ENCODE peak calls at places on chromosomes 6 and 20, in ten cellular contexts. One of them, this sample, is unnamed.

GRCh38 chr6:134480593-134480992 is 162.7 kb upstream of the SGK1 start:
- DNase-seq in body of pancreas: peak
- DNase-seq in endothelial cell: no peak
- DNase-seq in H9: no peak
- DNase-seq in tibial nerve: no peak
- DNase-seq in WTC11: no peak
- DNase-seq in B cell: no peak
- DNase-seq in HFFc6: no peak
- DNase-seq in upper lobe of right lung: no peak
- DNase-seq in lung: no peak
- DNase-seq in this sample: no peak

GRCh38 chr6:148793721-148794120 is 46.9 kb downstream of the UST start:
- DNase-seq in lung: no peak
- DNase-seq in endothelial cell: no peak
- DNase-seq in B cell: no peak
- DNase-seq in body of pancreas: no peak
- DNase-seq in H9: no peak
- DNase-seq in WTC11: no peak
- DNase-seq in HFFc6: no peak
- DNase-seq in tibial nerve: no peak
- DNase-seq in upper lobe of right lung: no peak
- DNase-seq in this sample: no peak

GRCh38 chr6:16742116-16742515 is 19.1 kb downstream of the ATXN1 start:
- DNase-seq in upper lobe of right lung: no peak
- DNase-seq in tibial nerve: no peak
- DNase-seq in H9: no peak
- DNase-seq in B cell: no peak
- DNase-seq in lung: no peak
- DNase-seq in WTC11: no peak
- DNase-seq in endothelial cell: no peak
- DNase-seq in body of pancreas: no peak
- DNase-seq in HFFc6: no peak
- DNase-seq in this sample: no peak

GRCh38 chr20:38134427-38135281 is 30.4 kb downstream of the TGM2 start:
- DNase-seq in body of pancreas: no peak
- DNase-seq in lung: no peak
- DNase-seq in WTC11: peak
- DNase-seq in B cell: no peak
- DNase-seq in HFFc6: peak
- DNase-seq in endothelial cell: peak
- DNase-seq in tibial nerve: no peak
- DNase-seq in H9: no peak
- DNase-seq in upper lobe of right lung: peak
- DNase-seq in this sample: peak

GRCh38 chr6:130132286-130132701 is 90.5 kb downstream of the SAMD3 start:
- DNase-seq in lung: no peak
- DNase-seq in H9: no peak
- DNase-seq in HFFc6: no peak
- DNase-seq in WTC11: no peak
- DNase-seq in tibial nerve: no peak
- DNase-seq in body of pancreas: no peak
- DNase-seq in endothelial cell: no peak
- DNase-seq in B cell: peak
- DNase-seq in upper lobe of right lung: no peak
- DNase-seq in this sample: no peak

GRCh38 chr6:13135152-13135551 is 193.2 kb downstream of the TBC1D7 start:
- DNase-seq in body of pancreas: no peak
- DNase-seq in H9: no peak
- DNase-seq in lung: no peak
- DNase-seq in endothelial cell: no peak
- DNase-seq in tibial nerve: no peak
- DNase-seq in HFFc6: no peak
- DNase-seq in WTC11: no peak
- DNase-seq in upper lobe of right lung: no peak
- DNase-seq in B cell: no peak
- DNase-seq in this sample: no peak

GRCh38 chr6:131792091-131792496 is 15.7 kb upstream of the ENPP1 start:
- DNase-seq in B cell: no peak
- DNase-seq in WTC11: no peak
- DNase-seq in body of pancreas: no peak
- DNase-seq in tibial nerve: no peak
- DNase-seq in HFFc6: peak
- DNase-seq in lung: no peak
- DNase-seq in H9: peak
- DNase-seq in endothelial cell: no peak
- DNase-seq in upper lobe of right lung: no peak
- DNase-seq in this sample: no peak

GRCh38 chr6:14476793-14477531 is 359.4 kb downstream of the CD83 start:
- DNase-seq in lung: no peak
- DNase-seq in tibial nerve: peak
- DNase-seq in body of pancreas: peak
- DNase-seq in WTC11: no peak
- DNase-seq in H9: no peak
- DNase-seq in HFFc6: peak
- DNase-seq in upper lobe of right lung: no peak
- DNase-seq in B cell: no peak
- DNase-seq in endothelial cell: no peak
- DNase-seq in this sample: no peak

GRCh38 chr6:87180105-87180504 is 24.7 kb downstream of the ZNF292 start:
- DNase-seq in B cell: no peak
- DNase-seq in WTC11: no peak
- DNase-seq in H9: no peak
- DNase-seq in endothelial cell: no peak
- DNase-seq in lung: no peak
- DNase-seq in upper lobe of right lung: no peak
- DNase-seq in tibial nerve: no peak
- DNase-seq in body of pancreas: no peak
- DNase-seq in HFFc6: no peak
- DNase-seq in this sample: no peak

GRCh38 chr6:17393335-17394191 is at the start of gene CAP2:
- DNase-seq in endothelial cell: peak
- DNase-seq in lung: peak
- DNase-seq in upper lobe of right lung: peak
- DNase-seq in HFFc6: peak
- DNase-seq in WTC11: peak
- DNase-seq in body of pancreas: peak
- DNase-seq in tibial nerve: peak
- DNase-seq in H9: peak
- DNase-seq in B cell: peak
- DNase-seq in this sample: peak

GRCh38 chr6:169224716-169225115 is 28.9 kb downstream of the THBS2 start:
- DNase-seq in H9: no peak
- DNase-seq in WTC11: no peak
- DNase-seq in endothelial cell: no peak
- DNase-seq in upper lobe of right lung: no peak
- DNase-seq in lung: no peak
- DNase-seq in B cell: no peak
- DNase-seq in tibial nerve: no peak
- DNase-seq in body of pancreas: no peak
- DNase-seq in HFFc6: no peak
- DNase-seq in this sample: no peak

DNA sequence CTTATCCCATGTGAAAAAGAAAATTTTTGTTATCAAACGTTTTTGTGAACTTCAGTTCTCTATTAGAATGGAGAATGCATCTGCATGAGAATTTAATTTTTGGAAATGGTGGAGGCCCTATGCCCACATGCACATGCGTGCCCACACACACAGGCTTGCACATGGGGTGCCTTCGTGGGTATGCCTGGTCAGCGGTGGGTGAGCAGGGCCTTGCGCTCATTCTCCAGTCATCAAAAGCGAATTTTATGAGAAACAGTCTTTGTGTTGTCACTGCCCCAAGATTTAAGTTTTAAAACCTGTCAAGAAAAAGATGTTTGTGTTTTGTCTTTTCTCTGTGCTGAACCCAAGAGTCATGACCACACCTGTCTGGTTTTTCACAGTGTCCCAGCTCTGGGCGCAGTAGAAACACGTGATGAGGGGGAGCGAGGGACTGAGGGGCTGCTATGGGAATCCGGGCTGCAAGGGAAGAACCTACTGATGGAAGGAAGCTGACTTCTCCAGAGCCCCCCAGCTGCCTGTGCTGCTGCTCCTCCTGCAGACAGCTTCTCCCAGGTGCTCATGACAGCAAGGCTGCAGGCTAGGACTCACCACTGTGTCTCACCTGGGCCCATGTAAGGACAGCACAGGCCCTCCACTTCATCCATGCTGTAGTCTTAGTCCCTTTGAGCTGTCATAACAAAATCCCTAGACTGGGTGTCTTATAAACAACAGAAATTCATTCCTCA is 153.6 kb downstream of the SYCP2 start:
- DNase-seq in body of pancreas: no peak
- DNase-seq in endothelial cell: no peak
- DNase-seq in HFFc6: no peak
- DNase-seq in upper lobe of right lung: no peak
- DNase-seq in tibial nerve: no peak
- DNase-seq in B cell: no peak
- DNase-seq in lung: no peak
- DNase-seq in WTC11: no peak
- DNase-seq in H9: peak
- DNase-seq in this sample: no peak
- TF ChIP-seq CTCF in body of pancreas: no peak
- TF ChIP-seq CTCF in endothelial cell: no peak
- TF ChIP-seq CTCF in HFFc6: no peak
- TF ChIP-seq CTCF in upper lobe of right lung: no peak
- TF ChIP-seq CTCF in tibial nerve: no peak
- TF ChIP-seq CTCF in B cell: no peak
- TF ChIP-seq CTCF in lung: no peak
- TF ChIP-seq CTCF in WTC11: no peak
- TF ChIP-seq CTCF in H9: no peak
- TF ChIP-seq CTCF in this sample: no peak

DNA sequence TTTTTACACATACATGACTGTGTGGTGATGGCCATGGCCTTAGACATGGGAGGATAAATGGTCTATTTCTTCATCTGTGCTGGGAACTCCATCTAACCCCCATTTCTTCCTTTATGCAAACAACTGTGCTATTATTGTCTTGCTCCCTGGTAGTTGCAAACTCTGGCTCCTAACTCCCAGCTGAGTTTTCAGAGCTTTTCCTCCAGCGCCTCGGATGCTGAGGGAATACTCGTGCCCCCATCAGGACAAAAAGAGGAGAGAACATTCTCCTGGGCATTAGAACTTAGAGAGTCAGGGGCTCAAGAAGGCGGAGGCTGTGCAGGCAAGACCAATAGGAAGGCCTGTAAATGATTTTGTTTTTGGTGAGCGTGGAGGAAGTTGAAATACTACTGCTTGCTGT is 2.1 kb downstream of the DAAM2 start:
- DNase-seq in tibial nerve: no peak
- DNase-seq in WTC11: no peak
- DNase-seq in endothelial cell: no peak
- DNase-seq in body of pancreas: no peak
- DNase-seq in lung: no peak
- DNase-seq in upper lobe of right lung: no peak
- DNase-seq in B cell: no peak
- DNase-seq in HFFc6: no peak
- DNase-seq in H9: no peak
- DNase-seq in this sample: no peak
- TF ChIP-seq CTCF in tibial nerve: no peak
- TF ChIP-seq CTCF in WTC11: no peak
- TF ChIP-seq CTCF in endothelial cell: no peak
- TF ChIP-seq CTCF in body of pancreas: no peak
- TF ChIP-seq CTCF in lung: no peak
- TF ChIP-seq CTCF in upper lobe of right lung: no peak
- TF ChIP-seq CTCF in B cell: no peak
- TF ChIP-seq CTCF in HFFc6: no peak
- TF ChIP-seq CTCF in H9: peak
- TF ChIP-seq CTCF in this sample: peak

GRCh38 chr6:408599-409102 is 17.1 kb downstream of the IRF4 start:
- DNase-seq in upper lobe of right lung: peak
- DNase-seq in endothelial cell: peak
- DNase-seq in lung: peak
- DNase-seq in H9: peak
- DNase-seq in body of pancreas: peak
- DNase-seq in HFFc6: peak
- DNase-seq in tibial nerve: no peak
- DNase-seq in B cell: no peak
- DNase-seq in WTC11: peak
- DNase-seq in this sample: no peak
- TF ChIP-seq CTCF in upper lobe of right lung: peak
- TF ChIP-seq CTCF in endothelial cell: no peak
- TF ChIP-seq CTCF in lung: peak
- TF ChIP-seq CTCF in H9: peak
- TF ChIP-seq CTCF in body of pancreas: no peak
- TF ChIP-seq CTCF in HFFc6: peak
- TF ChIP-seq CTCF in tibial nerve: no peak
- TF ChIP-seq CTCF in B cell: peak
- TF ChIP-seq CTCF in WTC11: no peak
- TF ChIP-seq CTCF in this sample: peak

GRCh38 chr6:158777510-158777909 is 41.7 kb downstream of the EZR start:
- DNase-seq in tibial nerve: no peak
- DNase-seq in HFFc6: no peak
- DNase-seq in endothelial cell: no peak
- DNase-seq in B cell: no peak
- DNase-seq in upper lobe of right lung: no peak
- DNase-seq in lung: no peak
- DNase-seq in WTC11: no peak
- DNase-seq in H9: no peak
- DNase-seq in body of pancreas: no peak
- DNase-seq in this sample: no peak

GRCh38 chr6:158780963-158781691 is 38.0 kb downstream of the EZR start:
- DNase-seq in lung: peak
- DNase-seq in body of pancreas: peak
- DNase-seq in tibial nerve: no peak
- DNase-seq in WTC11: no peak
- DNase-seq in HFFc6: no peak
- DNase-seq in B cell: no peak
- DNase-seq in H9: no peak
- DNase-seq in endothelial cell: no peak
- DNase-seq in upper lobe of right lung: peak
- DNase-seq in this sample: no peak

GRCh38 chr6:158775832-158776231 is 43.3 kb downstream of the EZR start:
- DNase-seq in HFFc6: no peak
- DNase-seq in WTC11: no peak
- DNase-seq in body of pancreas: no peak
- DNase-seq in H9: no peak
- DNase-seq in upper lobe of right lung: no peak
- DNase-seq in lung: no peak
- DNase-seq in tibial nerve: no peak
- DNase-seq in endothelial cell: no peak
- DNase-seq in B cell: no peak
- DNase-seq in this sample: no peak

GRCh38 chr6:158776737-158777136 is 42.4 kb downstream of the EZR start:
- DNase-seq in H9: no peak
- DNase-seq in tibial nerve: no peak
- DNase-seq in upper lobe of right lung: no peak
- DNase-seq in body of pancreas: no peak
- DNase-seq in B cell: no peak
- DNase-seq in lung: no peak
- DNase-seq in WTC11: no peak
- DNase-seq in HFFc6: no peak
- DNase-seq in endothelial cell: no peak
- DNase-seq in this sample: no peak

DNA sequence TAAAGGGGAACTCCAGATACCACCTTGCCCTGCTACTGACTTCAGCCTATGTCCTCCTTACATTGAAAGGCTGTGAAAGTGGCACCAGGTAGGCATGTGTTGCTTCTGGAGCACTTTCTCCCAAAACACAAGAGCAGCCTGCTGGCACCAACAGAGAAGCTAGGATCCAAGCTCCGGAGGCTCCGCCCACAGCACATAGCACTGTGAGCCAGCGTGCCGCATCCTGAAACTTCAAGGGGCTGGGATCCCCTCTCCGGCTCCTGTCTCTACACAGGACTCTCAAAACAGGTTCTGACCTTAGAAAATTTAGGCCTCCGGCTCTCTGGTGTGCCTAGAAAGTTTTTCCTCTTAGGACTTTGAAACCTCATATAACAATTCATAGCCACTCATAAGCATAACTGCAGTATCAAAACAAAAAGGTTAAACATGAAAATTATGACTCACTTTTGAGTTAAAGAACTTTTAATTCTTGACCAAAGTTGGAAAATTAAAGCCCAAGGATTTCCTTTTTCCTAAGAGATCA is 41.1 kb downstream of the EZR start:
- DNase-seq in HFFc6: no peak
- DNase-seq in tibial nerve: no peak
- DNase-seq in WTC11: no peak
- DNase-seq in B cell: no peak
- DNase-seq in upper lobe of right lung: no peak
- DNase-seq in lung: no peak
- DNase-seq in endothelial cell: no peak
- DNase-seq in body of pancreas: no peak
- DNase-seq in H9: no peak
- DNase-seq in this sample: no peak
- TF ChIP-seq CTCF in HFFc6: no peak
- TF ChIP-seq CTCF in tibial nerve: no peak
- TF ChIP-seq CTCF in WTC11: no peak
- TF ChIP-seq CTCF in B cell: no peak
- TF ChIP-seq CTCF in upper lobe of right lung: no peak
- TF ChIP-seq CTCF in lung: no peak
- TF ChIP-seq CTCF in endothelial cell: no peak
- TF ChIP-seq CTCF in body of pancreas: no peak
- TF ChIP-seq CTCF in H9: no peak
- TF ChIP-seq CTCF in this sample: no peak

This sample was measured in chondrocyte.